ENCODE peak calls at places on chromosomes 1 and 21, in nine cellular contexts. One of them, this sample, is unnamed.

GRCh38 chr1:217911908-217912307 is 280.8 kb downstream of the SPATA17 start:
- DNase-seq in AG04450: no peak
- DNase-seq in ovary: no peak
- DNase-seq in CD8-positive, alpha-beta T cell: no peak
- DNase-seq in esophagus squamous epithelium: no peak
- DNase-seq in astrocyte of the cerebellum: no peak
- DNase-seq in neural progenitor cell: no peak
- DNase-seq in spleen: no peak
- DNase-seq in cardiac fibroblast: no peak
- DNase-seq in this sample: no peak

GRCh38 chr1:223224465-223224864 is 81.4 kb upstream of the TLR5 start:
- DNase-seq in neural progenitor cell: peak
- DNase-seq in AG04450: no peak
- DNase-seq in ovary: no peak
- DNase-seq in spleen: no peak
- DNase-seq in CD8-positive, alpha-beta T cell: no peak
- DNase-seq in esophagus squamous epithelium: no peak
- DNase-seq in astrocyte of the cerebellum: no peak
- DNase-seq in cardiac fibroblast: no peak
- DNase-seq in this sample: no peak

GRCh38 chr1:231359113-231359512 is 21.0 kb downstream of the SPRTN start:
- DNase-seq in cardiac fibroblast: peak
- DNase-seq in esophagus squamous epithelium: no peak
- DNase-seq in ovary: no peak
- DNase-seq in astrocyte of the cerebellum: peak
- DNase-seq in spleen: no peak
- DNase-seq in CD8-positive, alpha-beta T cell: no peak
- DNase-seq in neural progenitor cell: no peak
- DNase-seq in AG04450: peak
- DNase-seq in this sample: no peak

GRCh38 chr1:216014046-216014445 is 409.2 kb downstream of the USH2A start:
- DNase-seq in neural progenitor cell: no peak
- DNase-seq in esophagus squamous epithelium: no peak
- DNase-seq in AG04450: no peak
- DNase-seq in spleen: no peak
- DNase-seq in astrocyte of the cerebellum: no peak
- DNase-seq in CD8-positive, alpha-beta T cell: no peak
- DNase-seq in cardiac fibroblast: no peak
- DNase-seq in ovary: no peak
- DNase-seq in this sample: no peak

GRCh38 chr1:15756143-15757015 is 2.2 kb upstream of the FBLIM1 start:
- DNase-seq in CD8-positive, alpha-beta T cell: peak
- DNase-seq in AG04450: no peak
- DNase-seq in neural progenitor cell: peak
- DNase-seq in spleen: no peak
- DNase-seq in cardiac fibroblast: no peak
- DNase-seq in esophagus squamous epithelium: no peak
- DNase-seq in ovary: no peak
- DNase-seq in astrocyte of the cerebellum: no peak
- DNase-seq in this sample: no peak

GRCh38 chr1:160777486-160778089 is 18.4 kb upstream of the LY9 start:
- DNase-seq in astrocyte of the cerebellum: no peak
- DNase-seq in AG04450: no peak
- DNase-seq in spleen: no peak
- DNase-seq in ovary: no peak
- DNase-seq in esophagus squamous epithelium: no peak
- DNase-seq in CD8-positive, alpha-beta T cell: peak
- DNase-seq in cardiac fibroblast: peak
- DNase-seq in neural progenitor cell: peak
- DNase-seq in this sample: no peak

GRCh38 chr1:22584001-22584557 is 20.8 kb downstream of the EPHA8 start:
- DNase-seq in esophagus squamous epithelium: no peak
- DNase-seq in AG04450: no peak
- DNase-seq in astrocyte of the cerebellum: no peak
- DNase-seq in cardiac fibroblast: peak
- DNase-seq in ovary: no peak
- DNase-seq in CD8-positive, alpha-beta T cell: no peak
- DNase-seq in spleen: no peak
- DNase-seq in neural progenitor cell: no peak
- DNase-seq in this sample: no peak

GRCh38 chr1:29177022-29177705 is 4.5 kb downstream of the SRSF4 start:
- DNase-seq in AG04450: no peak
- DNase-seq in spleen: no peak
- DNase-seq in CD8-positive, alpha-beta T cell: no peak
- DNase-seq in astrocyte of the cerebellum: no peak
- DNase-seq in esophagus squamous epithelium: no peak
- DNase-seq in neural progenitor cell: no peak
- DNase-seq in cardiac fibroblast: no peak
- DNase-seq in ovary: no peak
- DNase-seq in this sample: no peak

GRCh38 chr1:222911866-222912265 is 97.0 kb downstream of the DISP1 start:
- DNase-seq in spleen: no peak
- DNase-seq in astrocyte of the cerebellum: no peak
- DNase-seq in AG04450: no peak
- DNase-seq in esophagus squamous epithelium: no peak
- DNase-seq in ovary: no peak
- DNase-seq in cardiac fibroblast: peak
- DNase-seq in CD8-positive, alpha-beta T cell: no peak
- DNase-seq in neural progenitor cell: no peak
- DNase-seq in this sample: no peak

GRCh38 chr1:35556494-35557117 is 597 bp downstream of the KIAA0319L start:
- DNase-seq in astrocyte of the cerebellum: no peak
- DNase-seq in neural progenitor cell: no peak
- DNase-seq in spleen: no peak
- DNase-seq in CD8-positive, alpha-beta T cell: no peak
- DNase-seq in cardiac fibroblast: no peak
- DNase-seq in ovary: no peak
- DNase-seq in esophagus squamous epithelium: no peak
- DNase-seq in AG04450: no peak
- DNase-seq in this sample: no peak

GRCh38 chr1:156657161-156657970 is 15.4 kb downstream of the BCAN start:
- DNase-seq in CD8-positive, alpha-beta T cell: peak
- DNase-seq in spleen: peak
- DNase-seq in esophagus squamous epithelium: no peak
- DNase-seq in AG04450: no peak
- DNase-seq in neural progenitor cell: peak
- DNase-seq in astrocyte of the cerebellum: no peak
- DNase-seq in ovary: peak
- DNase-seq in cardiac fibroblast: peak
- DNase-seq in this sample: no peak

GRCh38 chr1:40532844-40533424 is 1.5 kb downstream of the ZNF684 start:
- DNase-seq in esophagus squamous epithelium: no peak
- DNase-seq in neural progenitor cell: peak
- DNase-seq in ovary: no peak
- DNase-seq in AG04450: no peak
- DNase-seq in cardiac fibroblast: peak
- DNase-seq in astrocyte of the cerebellum: no peak
- DNase-seq in spleen: no peak
- DNase-seq in CD8-positive, alpha-beta T cell: no peak
- DNase-seq in this sample: no peak

GRCh38 chr21:15514073-15514946 is 215.5 kb upstream of the USP25 start:
- DNase-seq in cardiac fibroblast: no peak
- DNase-seq in neural progenitor cell: no peak
- DNase-seq in esophagus squamous epithelium: no peak
- DNase-seq in spleen: no peak
- DNase-seq in AG04450: no peak
- DNase-seq in ovary: no peak
- DNase-seq in CD8-positive, alpha-beta T cell: peak
- DNase-seq in astrocyte of the cerebellum: no peak
- DNase-seq in this sample: no peak

GRCh38 chr1:18819211-18819610 is 40.2 kb downstream of the TAS1R2 start:
- DNase-seq in cardiac fibroblast: no peak
- DNase-seq in astrocyte of the cerebellum: no peak
- DNase-seq in ovary: no peak
- DNase-seq in neural progenitor cell: no peak
- DNase-seq in spleen: peak
- DNase-seq in CD8-positive, alpha-beta T cell: no peak
- DNase-seq in esophagus squamous epithelium: no peak
- DNase-seq in AG04450: no peak
- DNase-seq in this sample: no peak

GRCh38 chr1:53163291-53163768 is 20.9 kb upstream of the SLC1A7 start:
- DNase-seq in astrocyte of the cerebellum: no peak
- DNase-seq in cardiac fibroblast: peak
- DNase-seq in AG04450: no peak
- DNase-seq in esophagus squamous epithelium: no peak
- DNase-seq in ovary: no peak
- DNase-seq in spleen: no peak
- DNase-seq in CD8-positive, alpha-beta T cell: no peak
- DNase-seq in neural progenitor cell: no peak
- DNase-seq in this sample: no peak

GRCh38 chr1:202979459-202979858 is 12.4 kb upstream of the CYB5R1 start:
- DNase-seq in spleen: no peak
- DNase-seq in neural progenitor cell: no peak
- DNase-seq in astrocyte of the cerebellum: no peak
- DNase-seq in cardiac fibroblast: no peak
- DNase-seq in esophagus squamous epithelium: no peak
- DNase-seq in AG04450: no peak
- DNase-seq in CD8-positive, alpha-beta T cell: no peak
- DNase-seq in ovary: no peak
- DNase-seq in this sample: no peak
- TF ChIP-seq CTCF in spleen: no peak
- TF ChIP-seq CTCF in neural progenitor cell: no peak
- TF ChIP-seq CTCF in astrocyte of the cerebellum: no peak
- TF ChIP-seq CTCF in cardiac fibroblast: no peak
- TF ChIP-seq CTCF in esophagus squamous epithelium: no peak
- TF ChIP-seq CTCF in AG04450: no peak
- TF ChIP-seq CTCF in CD8-positive, alpha-beta T cell: no peak
- TF ChIP-seq CTCF in ovary: no peak
- TF ChIP-seq CTCF in this sample: no peak

GRCh38 chr1:213539464-213539863 is 448.3 kb upstream of the PROX1 start:
- DNase-seq in AG04450: no peak
- DNase-seq in ovary: no peak
- DNase-seq in astrocyte of the cerebellum: no peak
- DNase-seq in neural progenitor cell: no peak
- DNase-seq in CD8-positive, alpha-beta T cell: no peak
- DNase-seq in spleen: no peak
- DNase-seq in esophagus squamous epithelium: no peak
- DNase-seq in cardiac fibroblast: no peak
- DNase-seq in this sample: no peak
- H3K4me3 ChIP-seq in AG04450: no peak
- H3K4me3 ChIP-seq in ovary: no peak
- H3K4me3 ChIP-seq in astrocyte of the cerebellum: no peak
- H3K4me3 ChIP-seq in neural progenitor cell: no peak
- H3K4me3 ChIP-seq in CD8-positive, alpha-beta T cell: no peak
- H3K4me3 ChIP-seq in spleen: no peak
- H3K4me3 ChIP-seq in esophagus squamous epithelium: no peak
- H3K4me3 ChIP-seq in cardiac fibroblast: no peak
- H3K4me3 ChIP-seq in this sample: no peak

GRCh38 chr1:119797137-119797536 is 14.1 kb downstream of the REG4 start:
- DNase-seq in cardiac fibroblast: no peak
- DNase-seq in spleen: no peak
- DNase-seq in CD8-positive, alpha-beta T cell: no peak
- DNase-seq in esophagus squamous epithelium: no peak
- DNase-seq in astrocyte of the cerebellum: no peak
- DNase-seq in AG04450: no peak
- DNase-seq in ovary: no peak
- DNase-seq in neural progenitor cell: no peak
- DNase-seq in this sample: no peak
- TF ChIP-seq CTCF in cardiac fibroblast: no peak
- TF ChIP-seq CTCF in spleen: no peak
- TF ChIP-seq CTCF in CD8-positive, alpha-beta T cell: no peak
- TF ChIP-seq CTCF in esophagus squamous epithelium: no peak
- TF ChIP-seq CTCF in astrocyte of the cerebellum: no peak
- TF ChIP-seq CTCF in AG04450: no peak
- TF ChIP-seq CTCF in ovary: no peak
- TF ChIP-seq CTCF in neural progenitor cell: no peak
- TF ChIP-seq CTCF in this sample: no peak

GRCh38 chr21:41316200-41316599 is 401 bp upstream of the FAM3B start:
- DNase-seq in AG04450: no peak
- DNase-seq in esophagus squamous epithelium: no peak
- DNase-seq in cardiac fibroblast: no peak
- DNase-seq in astrocyte of the cerebellum: no peak
- DNase-seq in spleen: no peak
- DNase-seq in ovary: no peak
- DNase-seq in neural progenitor cell: no peak
- DNase-seq in CD8-positive, alpha-beta T cell: no peak
- DNase-seq in this sample: no peak

GRCh38 chr21:41317458-41317857 is 857 bp downstream of the FAM3B start:
- DNase-seq in CD8-positive, alpha-beta T cell: no peak
- DNase-seq in esophagus squamous epithelium: no peak
- DNase-seq in astrocyte of the cerebellum: no peak
- DNase-seq in spleen: no peak
- DNase-seq in neural progenitor cell: no peak
- DNase-seq in ovary: no peak
- DNase-seq in AG04450: no peak
- DNase-seq in cardiac fibroblast: no peak
- DNase-seq in this sample: no peak

GRCh38 chr21:41316641-41317392 is at the start of gene FAM3B:
- DNase-seq in ovary: no peak
- DNase-seq in esophagus squamous epithelium: no peak
- DNase-seq in AG04450: no peak
- DNase-seq in CD8-positive, alpha-beta T cell: no peak
- DNase-seq in neural progenitor cell: peak
- DNase-seq in astrocyte of the cerebellum: no peak
- DNase-seq in cardiac fibroblast: no peak
- DNase-seq in spleen: no peak
- DNase-seq in this sample: no peak

GRCh38 chr21:41319273-41319672 is 2.7 kb downstream of the FAM3B start:
- DNase-seq in ovary: no peak
- DNase-seq in neural progenitor cell: no peak
- DNase-seq in AG04450: no peak
- DNase-seq in CD8-positive, alpha-beta T cell: no peak
- DNase-seq in esophagus squamous epithelium: no peak
- DNase-seq in cardiac fibroblast: no peak
- DNase-seq in astrocyte of the cerebellum: no peak
- DNase-seq in spleen: no peak
- DNase-seq in this sample: no peak

DNA sequence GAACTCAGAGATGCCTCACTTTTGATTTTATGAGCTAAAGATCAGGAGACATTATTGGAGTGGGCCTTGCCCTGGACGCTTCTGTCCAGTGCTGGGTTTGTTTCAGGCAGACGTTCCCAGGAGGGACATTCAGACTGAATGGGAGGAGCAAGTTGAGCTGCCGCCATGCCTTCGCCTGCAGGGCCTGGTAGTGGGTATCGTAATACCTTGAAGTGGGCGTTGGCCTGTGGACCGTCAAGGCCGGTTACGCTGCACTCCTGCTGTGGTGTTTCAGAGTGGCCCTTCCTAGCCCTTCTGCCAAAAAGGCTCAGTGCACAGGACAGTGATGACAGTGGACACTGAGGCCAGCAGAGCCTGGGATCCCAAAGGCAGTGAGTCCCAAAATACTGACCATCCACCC is 1.6 kb downstream of the FAM3B start:
- DNase-seq in spleen: no peak
- DNase-seq in CD8-positive, alpha-beta T cell: no peak
- DNase-seq in neural progenitor cell: no peak
- DNase-seq in esophagus squamous epithelium: no peak
- DNase-seq in ovary: no peak
- DNase-seq in cardiac fibroblast: no peak
- DNase-seq in AG04450: no peak
- DNase-seq in astrocyte of the cerebellum: no peak
- DNase-seq in this sample: no peak
- H3K4me3 ChIP-seq in spleen: no peak
- H3K4me3 ChIP-seq in CD8-positive, alpha-beta T cell: no peak
- H3K4me3 ChIP-seq in neural progenitor cell: no peak
- H3K4me3 ChIP-seq in esophagus squamous epithelium: no peak
- H3K4me3 ChIP-seq in ovary: no peak
- H3K4me3 ChIP-seq in cardiac fibroblast: no peak
- H3K4me3 ChIP-seq in AG04450: no peak
- H3K4me3 ChIP-seq in astrocyte of the cerebellum: no peak
- H3K4me3 ChIP-seq in this sample: no peak

This sample was measured in kidney epithelial cell.